ENCODE peak calls at places on chromosome 4, in four cellular contexts. F is SK-N-SH, M is GM12878, Z is HepG2. N is an unnamed sample.

GRCh38 chr4:165971941-165972340 is 98.9 kb downstream of the TLL1 start:
- DNase-seq in M (no peak), Z (no peak), F (no peak), N (no peak)

GRCh38 chr4:173917255-173917960 is 366.1 kb downstream of the FBXO8 start:
- DNase-seq in M (no peak), F (no peak), Z (no peak), N (no peak)

GRCh38 chr4:40292313-40292759 is 42.8 kb upstream of the CHRNA9 start:
- DNase-seq in Z (no peak), F (no peak), M (no peak), N (peak)

GRCh38 chr4:124713213-124713592 is 671 bp upstream of the ANKRD50 start:
- DNase-seq in M (no peak), Z (peak), F (peak), N (peak)

GRCh38 chr4:90357117-90357710 is 230.0 kb downstream of the CCSER1 start:
- DNase-seq in F (peak), Z (peak), M (no peak), N (peak)

GRCh38 chr4:162149644-162150043 is 14.2 kb downstream of the FSTL5 start:
- DNase-seq in Z (no peak), M (no peak), F (no peak), N (no peak)

GRCh38 chr4:158121203-158121586 is 51.6 kb downstream of the GASK1B start:
- DNase-seq in F (no peak), Z (peak), M (no peak), N (no peak)

GRCh38 chr4:182139481-182139880 is 103.7 kb upstream of the TENM3 start:
- DNase-seq in F (no peak), M (no peak), Z (no peak), N (no peak)

GRCh38 chr4:108947526-108947925 is 184.7 kb upstream of the ETNPPL start:
- DNase-seq in F (no peak), Z (no peak), M (no peak), N (no peak)

GRCh38 chr4:123653211-123653610 is 256.6 kb downstream of the SPRY1 start:
- DNase-seq in Z (no peak), F (no peak), M (no peak), N (no peak)

GRCh38 chr4:23945521-23946017 is 55.7 kb upstream of the PPARGC1A start:
- DNase-seq in M (no peak), F (no peak), Z (peak), N (no peak)

DNA sequence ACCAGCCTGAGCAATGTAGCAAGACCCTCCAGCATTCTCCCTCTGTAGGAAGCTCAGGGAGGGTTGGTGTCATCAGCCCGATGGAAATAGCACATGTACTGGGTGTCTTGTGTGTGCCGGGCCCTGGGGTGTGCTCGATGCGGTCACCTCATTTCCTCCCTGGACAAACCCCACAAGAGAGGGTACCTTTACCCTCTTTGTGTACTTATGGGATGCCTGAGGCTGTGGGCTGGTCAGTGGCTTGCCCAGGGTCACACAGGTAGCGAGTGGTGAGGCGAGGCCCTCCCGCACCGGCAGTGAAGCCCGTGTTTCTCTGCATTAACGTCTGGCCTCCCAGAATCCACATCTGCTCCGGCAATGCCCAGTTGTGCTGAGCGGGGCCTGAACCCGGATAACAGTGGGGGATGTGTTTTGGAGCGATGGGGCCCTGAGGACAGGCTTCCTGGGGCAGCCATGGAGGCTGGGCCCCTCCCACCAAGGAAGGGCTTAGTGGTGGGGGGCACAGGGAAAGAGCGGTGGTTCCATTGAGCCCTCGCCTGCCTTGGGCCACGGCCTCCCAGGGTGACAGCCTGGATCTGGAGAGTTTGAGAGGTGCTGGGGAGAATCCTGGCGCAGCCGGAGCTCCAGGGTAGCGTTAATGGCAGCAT is 8.1 kb downstream of the PSAPL1 start:
- DNase-seq in F (peak), Z (no peak), M (no peak), N (no peak)
- TF ChIP-seq PBX3 in F (no peak), Z (no peak), M (no peak), N (no peak)

GRCh38 chr4:152072001-152072485 is 311.2 kb upstream of the GATB start:
- DNase-seq in F (no peak), M (no peak), Z (no peak), N (no peak)
- TF ChIP-seq PBX3 in F (no peak), M (no peak), Z (no peak), N (no peak)

DNA sequence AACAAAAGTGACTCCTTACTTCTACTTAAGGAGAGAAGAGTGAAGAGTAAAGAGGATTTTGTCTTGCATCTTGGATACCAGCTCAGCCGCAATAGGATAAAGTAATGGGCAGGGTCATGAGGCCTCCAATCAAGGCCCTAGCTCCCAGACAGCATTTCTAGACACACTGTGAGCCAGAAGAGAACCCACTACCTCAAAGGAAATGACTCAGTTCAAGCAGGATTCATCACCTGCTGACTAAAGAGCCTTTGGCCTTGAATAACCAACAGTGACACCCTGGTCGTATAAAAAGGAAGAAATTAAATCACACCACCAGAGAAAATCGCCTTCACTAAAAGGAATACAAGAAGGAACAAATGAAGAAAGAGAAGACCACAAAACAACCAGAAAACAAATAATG is 416.1 kb downstream of the PCDH18 start:
- DNase-seq in Z (no peak), F (no peak), M (no peak), N (no peak)
- TF ChIP-seq PBX3 in Z (no peak), F (no peak), M (no peak), N (no peak)

DNA sequence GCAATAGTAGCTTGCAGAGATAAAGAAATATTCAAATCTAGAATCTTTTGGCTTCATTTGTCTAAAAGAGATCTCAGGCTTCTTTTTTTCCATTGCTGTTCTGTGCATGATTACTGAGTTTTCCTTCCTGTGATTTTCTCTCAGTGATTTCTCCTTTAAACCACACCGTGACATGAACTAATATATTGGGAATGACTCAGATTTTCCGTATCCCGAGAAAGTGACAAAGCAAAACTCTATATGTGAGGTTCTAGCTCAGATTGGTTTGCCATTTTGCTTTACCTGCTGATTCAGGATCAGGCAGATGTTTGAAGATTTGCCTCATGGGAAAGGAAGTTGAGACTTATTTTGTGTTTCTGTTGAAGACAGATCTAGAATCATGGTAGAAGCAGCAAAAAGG is 59.4 kb downstream of the MTHFD2L start:
- DNase-seq in Z (no peak), F (no peak), M (no peak), N (no peak)
- TF ChIP-seq PBX3 in Z (no peak), F (no peak), M (no peak), N (no peak)

GRCh38 chr4:81164623-81165416 is 50.2 kb downstream of the PRKG2 start:
- DNase-seq in F (no peak), Z (peak), M (no peak), N (peak)
- TF ChIP-seq PBX3 in F (no peak), Z (no peak), M (no peak), N (no peak)

GRCh38 chr4:26804876-26805275 is 55.8 kb upstream of the STIM2 start:
- DNase-seq in F (no peak), M (no peak), Z (no peak), N (no peak)

GRCh38 chr4:26803462-26803861 is 57.2 kb upstream of the STIM2 start:
- DNase-seq in Z (no peak), M (no peak), F (peak), N (no peak)

GRCh38 chr4:26804451-26804850 is 56.2 kb upstream of the STIM2 start:
- DNase-seq in F (no peak), Z (no peak), M (no peak), N (no peak)

GRCh38 chr4:26807330-26807729 is 53.3 kb upstream of the STIM2 start:
- DNase-seq in F (no peak), Z (no peak), M (peak), N (no peak)

GRCh38 chr4:26806331-26806730 is 54.3 kb upstream of the STIM2 start:
- DNase-seq in Z (no peak), M (no peak), F (no peak), N (no peak)
- TF ChIP-seq PBX3 in Z (no peak), M (no peak), F (peak), N (no peak)

DNA sequence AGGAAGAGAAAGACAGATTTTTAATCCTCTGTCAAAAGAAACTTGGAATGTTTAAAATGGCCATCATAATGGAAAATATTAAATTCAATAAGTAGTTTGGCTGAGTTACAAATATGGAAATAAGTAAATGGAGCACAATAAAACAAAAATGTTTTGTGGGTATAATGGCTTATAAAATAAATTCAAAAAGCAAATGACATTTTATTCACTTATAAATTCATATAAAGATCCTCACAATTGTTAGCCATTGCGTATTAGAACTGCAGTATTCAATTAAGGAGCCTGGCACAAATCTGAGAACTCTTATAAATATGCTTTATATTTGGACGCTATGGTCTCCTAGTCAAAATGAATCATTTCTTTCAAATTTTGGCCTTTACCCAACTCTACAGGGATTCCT is 339.0 kb upstream of the PABPC4L start:
- DNase-seq in Z (no peak), F (no peak), M (no peak), N (no peak)
- TF ChIP-seq PBX3 in Z (no peak), F (peak), M (no peak), N (no peak)

DNA sequence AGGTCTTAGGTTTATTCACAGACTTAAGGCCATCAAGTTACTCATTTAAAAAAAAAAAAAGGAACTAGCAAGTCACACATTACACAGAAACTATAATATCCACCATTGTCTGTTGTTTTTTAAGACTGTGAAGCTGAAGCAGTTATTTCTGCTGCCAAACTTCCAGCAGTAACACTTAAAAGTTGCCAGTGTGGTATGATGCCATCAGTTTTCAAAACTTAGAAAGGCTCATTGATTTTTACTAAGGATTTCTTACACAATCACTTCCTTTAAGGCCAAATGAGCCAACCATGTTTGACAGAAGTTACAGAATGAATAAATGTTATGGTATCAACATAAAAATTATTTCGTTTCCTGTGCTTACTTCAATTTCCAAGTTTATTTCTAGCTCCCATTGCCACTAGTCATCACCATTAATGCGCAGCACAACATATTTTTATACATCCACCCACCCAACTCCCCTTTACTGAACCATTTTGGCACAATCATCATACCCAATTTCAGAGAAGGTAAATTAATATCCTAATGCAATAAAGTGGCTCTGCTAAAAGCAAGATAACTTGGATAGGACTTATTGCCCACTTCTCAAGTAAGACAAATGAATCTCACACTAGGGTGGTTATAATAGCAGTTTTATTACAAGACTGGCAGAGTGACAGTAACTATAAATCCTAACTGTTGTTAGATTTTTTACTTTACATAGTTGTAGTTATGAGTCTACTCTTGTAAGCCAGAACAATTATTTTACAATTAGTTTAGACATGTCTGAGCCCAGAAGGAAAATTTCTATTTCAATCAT is 13.1 kb downstream of the PDGFC start:
- DNase-seq in Z (no peak), M (no peak), F (no peak), N (no peak)
- TF ChIP-seq PBX3 in Z (no peak), M (no peak), F (peak), N (no peak)

N was measured in A549.